ENCODE peak calls at places on chromosomes 1 and 21, in five cellular contexts. V is ELR; T is GM19239; U is cardiac fibroblast; K is activated CD4-positive, CD25-positive, alpha-beta regulatory T cell. E is an unnamed sample.

GRCh38 chr21:42397291-42398129 is 1.7 kb upstream of the TMPRSS3 start:
- DNase-seq in T (no peak), V (no peak), U (no peak), K (no peak), E (no peak)

GRCh38 chr1:975896-976683 is 5.8 kb downstream of the PERM1 start:
- DNase-seq in K (peak), U (peak), V (peak), T (peak), E (no peak)

GRCh38 chr1:7684861-7685635 is 86.0 kb upstream of the VAMP3 start:
- DNase-seq in T (no peak), U (no peak), V (no peak), K (no peak), E (no peak)

GRCh38 chr1:59549067-59549837 is 252.4 kb downstream of the FGGY start:
- DNase-seq in K (no peak), T (no peak), U (no peak), V (no peak), E (no peak)

GRCh38 chr1:9449106-9449627 is 90.1 kb upstream of the SLC25A33 start:
- DNase-seq in K (no peak), U (peak), V (no peak), T (no peak), E (no peak)

GRCh38 chr1:200909071-200909470 is 14.4 kb downstream of the INAVA start:
- DNase-seq in T (no peak), U (no peak), K (no peak), V (no peak), E (no peak)

GRCh38 chr1:98104285-98104684 is 183.5 kb upstream of the DPYD start:
- DNase-seq in U (peak), T (no peak), V (peak), K (no peak), E (no peak)

GRCh38 chr1:2539312-2539907 is 9.3 kb upstream of the HES5 start:
- DNase-seq in K (no peak), U (no peak), T (no peak), V (no peak), E (no peak)

GRCh38 chr1:221891708-221892107 is 149.8 kb upstream of the DUSP10 start:
- DNase-seq in K (no peak), U (peak), T (no peak), V (peak), E (no peak)

GRCh38 chr21:15222711-15223110 is 157.9 kb upstream of the NRIP1 start:
- DNase-seq in U (no peak), V (peak), K (no peak), T (no peak), E (no peak)

GRCh38 chr1:37449936-37450335 is 24.4 kb upstream of the ZC3H12A start:
- DNase-seq in V (no peak), T (no peak), U (no peak), K (no peak), E (no peak)

GRCh38 chr1:1068374-1069060 is 5.6 kb downstream of the RNF223 start:
- DNase-seq in V (no peak), U (no peak), K (peak), T (peak), E (no peak)

GRCh38 chr21:41707231-41707988 is 59.4 kb downstream of the RIPK4 start:
- DNase-seq in K (no peak), V (peak), T (no peak), U (no peak), E (no peak)

GRCh38 chr1:81706650-81707435 is 93.9 kb upstream of the ADGRL2 start:
- DNase-seq in K (no peak), U (peak), V (peak), T (no peak), E (no peak)

GRCh38 chr1:177053648-177054047 is 110.9 kb downstream of the ASTN1 start:
- DNase-seq in V (no peak), U (no peak), K (no peak), T (no peak), E (no peak)

GRCh38 chr1:34688358-34688757 is 66.5 kb upstream of the GJB5 start:
- DNase-seq in V (no peak), T (no peak), K (no peak), U (no peak), E (no peak)

GRCh38 chr1:196381544-196381943 is 226.7 kb downstream of the KCNT2 start:
- DNase-seq in V (no peak), U (no peak), T (no peak), K (no peak), E (no peak)

GRCh38 chr1:185972096-185972875 is 238.1 kb downstream of the HMCN1 start:
- DNase-seq in K (no peak), T (no peak), U (no peak), V (no peak), E (no peak)

GRCh38 chr1:204319462-204319861 is 40.3 kb downstream of the PLEKHA6 start:
- DNase-seq in V (peak), K (no peak), T (no peak), U (peak), E (no peak)

GRCh38 chr1:113517983-113518382 is 127.7 kb downstream of the MAGI3 start:
- DNase-seq in K (no peak), T (no peak), V (no peak), U (no peak), E (no peak)

GRCh38 chr1:99456536-99456935 is 189.4 kb upstream of the PALMD start:
- DNase-seq in T (no peak), V (peak), K (no peak), U (peak), E (no peak)

GRCh38 chr1:9376886-9377333 is 84.2 kb downstream of the SPSB1 start:
- DNase-seq in K (no peak), U (peak), T (no peak), V (peak), E (no peak)

GRCh38 chr1:59596432-59596831 is 218.3 kb upstream of the HOOK1 start:
- DNase-seq in V (peak), K (no peak), U (peak), T (no peak), E (no peak)

GRCh38 chr1:110870721-110871388 is 2.1 kb upstream of the CD53 start:
- DNase-seq in T (no peak), V (no peak), U (no peak), K (no peak), E (no peak)

GRCh38 chr1:186374313-186375151 is 521 bp downstream of the TPR start:
- DNase-seq in U (peak), V (peak), K (peak), T (no peak), E (no peak)

GRCh38 chr1:170518965-170519364 is 13.0 kb upstream of the GORAB start:
- DNase-seq in T (no peak), K (no peak), V (no peak), U (no peak), E (no peak)

GRCh38 chr1:205313681-205314308 is 7.8 kb downstream of the NUAK2 start:
- DNase-seq in T (no peak), K (peak), U (peak), V (no peak), E (no peak)

GRCh38 chr21:46667191-46667734 is 31.8 kb downstream of the PRMT2 start:
- DNase-seq in U (peak), T (no peak), K (no peak), V (peak), E (no peak)

GRCh38 chr21:26874347-26874746 is 29.1 kb upstream of the ADAMTS1 start:
- DNase-seq in T (no peak), K (no peak), U (no peak), V (no peak), E (no peak)

GRCh38 chr1:207938016-207938415 is 27.1 kb upstream of the CD34 start:
- DNase-seq in V (peak), T (no peak), U (peak), K (no peak), E (no peak)

GRCh38 chr1:63624911-63625310 is 31.7 kb downstream of the PGM1 start:
- DNase-seq in K (no peak), T (no peak), U (peak), V (peak), E (no peak)

GRCh38 chr1:185156321-185156853 is 366 bp downstream of the TRMT1L start:
- DNase-seq in V (peak), T (no peak), U (no peak), K (peak), E (no peak)

GRCh38 chr1:235416662-235417049 is 49.4 kb downstream of the TBCE start:
- DNase-seq in T (no peak), K (no peak), U (peak), V (peak), E (no peak)

GRCh38 chr1:57517587-57518397 is 93.9 kb upstream of the DAB1 start:
- DNase-seq in K (no peak), U (no peak), T (no peak), V (no peak), E (no peak)

GRCh38 chr1:162889989-162890388 is 29.0 kb upstream of the CCDC190 start:
- DNase-seq in U (peak), K (no peak), V (no peak), T (no peak), E (no peak)